ENCODE peak calls at places on chromosomes 12 and 14, in seven cellular contexts. One of them, this sample, is unnamed.

GRCh38 chr12:33472299-33472698 is 32.7 kb upstream of the SYT10 start:
- DNase-seq in stimulated activated CD8-positive, alpha-beta memory T cell treated with anti-CD3 and anti-CD28 coated beads, Interleukin-12 subunit alpha, Interleukin-12 subunit beta, amount 100 ng/mL, for 1 hour: no peak
- DNase-seq in HEK293T: no peak
- DNase-seq in AG04450: no peak
- DNase-seq in activated gamma-delta T cell treated with Interleukin-2 at 50 U/mL for 16 hours: no peak
- DNase-seq in stromal cell of bone marrow: no peak
- DNase-seq in stimulated activated CD4-positive, alpha-beta T cell treated with anti-CD3 and anti-CD28 coated beads, Interleukin-15, amount 100 ng/mL, for 24 hours: no peak
- DNase-seq in this sample: no peak

GRCh38 chr12:60176891-60177290 is 581.1 kb downstream of the SLC16A7 start:
- DNase-seq in stimulated activated CD4-positive, alpha-beta T cell treated with anti-CD3 and anti-CD28 coated beads, Interleukin-15, amount 100 ng/mL, for 24 hours: no peak
- DNase-seq in AG04450: no peak
- DNase-seq in HEK293T: no peak
- DNase-seq in stromal cell of bone marrow: no peak
- DNase-seq in stimulated activated CD8-positive, alpha-beta memory T cell treated with anti-CD3 and anti-CD28 coated beads, Interleukin-12 subunit alpha, Interleukin-12 subunit beta, amount 100 ng/mL, for 1 hour: no peak
- DNase-seq in activated gamma-delta T cell treated with Interleukin-2 at 50 U/mL for 16 hours: no peak
- DNase-seq in this sample: no peak

GRCh38 chr14:61611880-61612630 is 83.3 kb upstream of the HIF1A start:
- DNase-seq in stimulated activated CD8-positive, alpha-beta memory T cell treated with anti-CD3 and anti-CD28 coated beads, Interleukin-12 subunit alpha, Interleukin-12 subunit beta, amount 100 ng/mL, for 1 hour: no peak
- DNase-seq in stimulated activated CD4-positive, alpha-beta T cell treated with anti-CD3 and anti-CD28 coated beads, Interleukin-15, amount 100 ng/mL, for 24 hours: no peak
- DNase-seq in HEK293T: no peak
- DNase-seq in AG04450: no peak
- DNase-seq in activated gamma-delta T cell treated with Interleukin-2 at 50 U/mL for 16 hours: no peak
- DNase-seq in stromal cell of bone marrow: no peak
- DNase-seq in this sample: peak

GRCh38 chr14:20617138-20618003 is 24.1 kb downstream of the OR6S1 start:
- DNase-seq in stimulated activated CD4-positive, alpha-beta T cell treated with anti-CD3 and anti-CD28 coated beads, Interleukin-15, amount 100 ng/mL, for 24 hours: no peak
- DNase-seq in stromal cell of bone marrow: no peak
- DNase-seq in stimulated activated CD8-positive, alpha-beta memory T cell treated with anti-CD3 and anti-CD28 coated beads, Interleukin-12 subunit alpha, Interleukin-12 subunit beta, amount 100 ng/mL, for 1 hour: no peak
- DNase-seq in AG04450: no peak
- DNase-seq in activated gamma-delta T cell treated with Interleukin-2 at 50 U/mL for 16 hours: no peak
- DNase-seq in HEK293T: no peak
- DNase-seq in this sample: no peak

GRCh38 chr14:75886661-75887348 is 95.0 kb downstream of the TGFB3 start:
- DNase-seq in stimulated activated CD4-positive, alpha-beta T cell treated with anti-CD3 and anti-CD28 coated beads, Interleukin-15, amount 100 ng/mL, for 24 hours: no peak
- DNase-seq in stromal cell of bone marrow: no peak
- DNase-seq in stimulated activated CD8-positive, alpha-beta memory T cell treated with anti-CD3 and anti-CD28 coated beads, Interleukin-12 subunit alpha, Interleukin-12 subunit beta, amount 100 ng/mL, for 1 hour: no peak
- DNase-seq in activated gamma-delta T cell treated with Interleukin-2 at 50 U/mL for 16 hours: no peak
- DNase-seq in HEK293T: no peak
- DNase-seq in AG04450: no peak
- DNase-seq in this sample: peak

GRCh38 chr12:19507823-19508222 is 68.5 kb downstream of the AEBP2 start:
- DNase-seq in stimulated activated CD8-positive, alpha-beta memory T cell treated with anti-CD3 and anti-CD28 coated beads, Interleukin-12 subunit alpha, Interleukin-12 subunit beta, amount 100 ng/mL, for 1 hour: no peak
- DNase-seq in AG04450: no peak
- DNase-seq in HEK293T: no peak
- DNase-seq in activated gamma-delta T cell treated with Interleukin-2 at 50 U/mL for 16 hours: no peak
- DNase-seq in stromal cell of bone marrow: no peak
- DNase-seq in stimulated activated CD4-positive, alpha-beta T cell treated with anti-CD3 and anti-CD28 coated beads, Interleukin-15, amount 100 ng/mL, for 24 hours: no peak
- DNase-seq in this sample: no peak

GRCh38 chr14:77663289-77663688 is 44.5 kb downstream of the ALKBH1 start:
- DNase-seq in activated gamma-delta T cell treated with Interleukin-2 at 50 U/mL for 16 hours: no peak
- DNase-seq in stimulated activated CD8-positive, alpha-beta memory T cell treated with anti-CD3 and anti-CD28 coated beads, Interleukin-12 subunit alpha, Interleukin-12 subunit beta, amount 100 ng/mL, for 1 hour: no peak
- DNase-seq in stromal cell of bone marrow: no peak
- DNase-seq in AG04450: no peak
- DNase-seq in HEK293T: no peak
- DNase-seq in stimulated activated CD4-positive, alpha-beta T cell treated with anti-CD3 and anti-CD28 coated beads, Interleukin-15, amount 100 ng/mL, for 24 hours: no peak
- DNase-seq in this sample: peak

GRCh38 chr12:105835505-105835904 is 303.2 kb downstream of the NUAK1 start:
- DNase-seq in activated gamma-delta T cell treated with Interleukin-2 at 50 U/mL for 16 hours: no peak
- DNase-seq in stromal cell of bone marrow: no peak
- DNase-seq in AG04450: no peak
- DNase-seq in HEK293T: no peak
- DNase-seq in stimulated activated CD8-positive, alpha-beta memory T cell treated with anti-CD3 and anti-CD28 coated beads, Interleukin-12 subunit alpha, Interleukin-12 subunit beta, amount 100 ng/mL, for 1 hour: no peak
- DNase-seq in stimulated activated CD4-positive, alpha-beta T cell treated with anti-CD3 and anti-CD28 coated beads, Interleukin-15, amount 100 ng/mL, for 24 hours: no peak
- DNase-seq in this sample: no peak

GRCh38 chr12:75964150-75964549 is 67.4 kb downstream of the PHLDA1 start:
- DNase-seq in stimulated activated CD8-positive, alpha-beta memory T cell treated with anti-CD3 and anti-CD28 coated beads, Interleukin-12 subunit alpha, Interleukin-12 subunit beta, amount 100 ng/mL, for 1 hour: no peak
- DNase-seq in activated gamma-delta T cell treated with Interleukin-2 at 50 U/mL for 16 hours: no peak
- DNase-seq in AG04450: no peak
- DNase-seq in stromal cell of bone marrow: no peak
- DNase-seq in HEK293T: no peak
- DNase-seq in stimulated activated CD4-positive, alpha-beta T cell treated with anti-CD3 and anti-CD28 coated beads, Interleukin-15, amount 100 ng/mL, for 24 hours: no peak
- DNase-seq in this sample: no peak

GRCh38 chr12:108612788-108613282 is 15.0 kb upstream of the TMEM119 start:
- DNase-seq in AG04450: no peak
- DNase-seq in stimulated activated CD4-positive, alpha-beta T cell treated with anti-CD3 and anti-CD28 coated beads, Interleukin-15, amount 100 ng/mL, for 24 hours: no peak
- DNase-seq in HEK293T: no peak
- DNase-seq in activated gamma-delta T cell treated with Interleukin-2 at 50 U/mL for 16 hours: no peak
- DNase-seq in stromal cell of bone marrow: no peak
- DNase-seq in stimulated activated CD8-positive, alpha-beta memory T cell treated with anti-CD3 and anti-CD28 coated beads, Interleukin-12 subunit alpha, Interleukin-12 subunit beta, amount 100 ng/mL, for 1 hour: no peak
- DNase-seq in this sample: no peak

GRCh38 chr12:27624586-27624985 is 71.7 kb upstream of the REP15 start:
- DNase-seq in stimulated activated CD4-positive, alpha-beta T cell treated with anti-CD3 and anti-CD28 coated beads, Interleukin-15, amount 100 ng/mL, for 24 hours: no peak
- DNase-seq in stromal cell of bone marrow: no peak
- DNase-seq in AG04450: no peak
- DNase-seq in activated gamma-delta T cell treated with Interleukin-2 at 50 U/mL for 16 hours: no peak
- DNase-seq in stimulated activated CD8-positive, alpha-beta memory T cell treated with anti-CD3 and anti-CD28 coated beads, Interleukin-12 subunit alpha, Interleukin-12 subunit beta, amount 100 ng/mL, for 1 hour: no peak
- DNase-seq in HEK293T: no peak
- DNase-seq in this sample: no peak

GRCh38 chr12:22981711-22982110 is 356.7 kb downstream of the ETNK1 start:
- DNase-seq in AG04450: no peak
- DNase-seq in stromal cell of bone marrow: peak
- DNase-seq in activated gamma-delta T cell treated with Interleukin-2 at 50 U/mL for 16 hours: no peak
- DNase-seq in stimulated activated CD8-positive, alpha-beta memory T cell treated with anti-CD3 and anti-CD28 coated beads, Interleukin-12 subunit alpha, Interleukin-12 subunit beta, amount 100 ng/mL, for 1 hour: no peak
- DNase-seq in stimulated activated CD4-positive, alpha-beta T cell treated with anti-CD3 and anti-CD28 coated beads, Interleukin-15, amount 100 ng/mL, for 24 hours: no peak
- DNase-seq in HEK293T: no peak
- DNase-seq in this sample: peak

GRCh38 chr14:102316048-102316745 is 3.3 kb upstream of the ZNF839 start:
- DNase-seq in stromal cell of bone marrow: peak
- DNase-seq in stimulated activated CD8-positive, alpha-beta memory T cell treated with anti-CD3 and anti-CD28 coated beads, Interleukin-12 subunit alpha, Interleukin-12 subunit beta, amount 100 ng/mL, for 1 hour: no peak
- DNase-seq in activated gamma-delta T cell treated with Interleukin-2 at 50 U/mL for 16 hours: no peak
- DNase-seq in stimulated activated CD4-positive, alpha-beta T cell treated with anti-CD3 and anti-CD28 coated beads, Interleukin-15, amount 100 ng/mL, for 24 hours: peak
- DNase-seq in AG04450: no peak
- DNase-seq in HEK293T: no peak
- DNase-seq in this sample: peak

GRCh38 chr12:66269757-66270383 is 32.4 kb upstream of the HELB start:
- DNase-seq in stimulated activated CD4-positive, alpha-beta T cell treated with anti-CD3 and anti-CD28 coated beads, Interleukin-15, amount 100 ng/mL, for 24 hours: peak
- DNase-seq in activated gamma-delta T cell treated with Interleukin-2 at 50 U/mL for 16 hours: no peak
- DNase-seq in HEK293T: peak
- DNase-seq in stromal cell of bone marrow: peak
- DNase-seq in AG04450: peak
- DNase-seq in stimulated activated CD8-positive, alpha-beta memory T cell treated with anti-CD3 and anti-CD28 coated beads, Interleukin-12 subunit alpha, Interleukin-12 subunit beta, amount 100 ng/mL, for 1 hour: no peak
- DNase-seq in this sample: peak

GRCh38 chr12:31585895-31586294 is 5.0 kb downstream of the DENND5B start:
- DNase-seq in stimulated activated CD4-positive, alpha-beta T cell treated with anti-CD3 and anti-CD28 coated beads, Interleukin-15, amount 100 ng/mL, for 24 hours: no peak
- DNase-seq in HEK293T: no peak
- DNase-seq in stimulated activated CD8-positive, alpha-beta memory T cell treated with anti-CD3 and anti-CD28 coated beads, Interleukin-12 subunit alpha, Interleukin-12 subunit beta, amount 100 ng/mL, for 1 hour: no peak
- DNase-seq in stromal cell of bone marrow: no peak
- DNase-seq in AG04450: no peak
- DNase-seq in activated gamma-delta T cell treated with Interleukin-2 at 50 U/mL for 16 hours: no peak
- DNase-seq in this sample: no peak

GRCh38 chr12:57762463-57762862 is 4.4 kb downstream of the CYP27B1 start:
- DNase-seq in stimulated activated CD4-positive, alpha-beta T cell treated with anti-CD3 and anti-CD28 coated beads, Interleukin-15, amount 100 ng/mL, for 24 hours: no peak
- DNase-seq in stromal cell of bone marrow: no peak
- DNase-seq in stimulated activated CD8-positive, alpha-beta memory T cell treated with anti-CD3 and anti-CD28 coated beads, Interleukin-12 subunit alpha, Interleukin-12 subunit beta, amount 100 ng/mL, for 1 hour: no peak
- DNase-seq in activated gamma-delta T cell treated with Interleukin-2 at 50 U/mL for 16 hours: no peak
- DNase-seq in HEK293T: no peak
- DNase-seq in AG04450: no peak
- DNase-seq in this sample: no peak

GRCh38 chr14:63867926-63868921 is 15.4 kb downstream of the SYNE2 start:
- DNase-seq in AG04450: no peak
- DNase-seq in stromal cell of bone marrow: no peak
- DNase-seq in stimulated activated CD4-positive, alpha-beta T cell treated with anti-CD3 and anti-CD28 coated beads, Interleukin-15, amount 100 ng/mL, for 24 hours: no peak
- DNase-seq in stimulated activated CD8-positive, alpha-beta memory T cell treated with anti-CD3 and anti-CD28 coated beads, Interleukin-12 subunit alpha, Interleukin-12 subunit beta, amount 100 ng/mL, for 1 hour: no peak
- DNase-seq in HEK293T: no peak
- DNase-seq in activated gamma-delta T cell treated with Interleukin-2 at 50 U/mL for 16 hours: no peak
- DNase-seq in this sample: no peak

GRCh38 chr12:64680235-64680634 is 69.9 kb downstream of the RASSF3 start:
- DNase-seq in stimulated activated CD8-positive, alpha-beta memory T cell treated with anti-CD3 and anti-CD28 coated beads, Interleukin-12 subunit alpha, Interleukin-12 subunit beta, amount 100 ng/mL, for 1 hour: no peak
- DNase-seq in HEK293T: no peak
- DNase-seq in stromal cell of bone marrow: no peak
- DNase-seq in activated gamma-delta T cell treated with Interleukin-2 at 50 U/mL for 16 hours: no peak
- DNase-seq in stimulated activated CD4-positive, alpha-beta T cell treated with anti-CD3 and anti-CD28 coated beads, Interleukin-15, amount 100 ng/mL, for 24 hours: no peak
- DNase-seq in AG04450: no peak
- DNase-seq in this sample: no peak

GRCh38 chr12:40473979-40474378 is 218.3 kb upstream of the CNTN1 start:
- DNase-seq in activated gamma-delta T cell treated with Interleukin-2 at 50 U/mL for 16 hours: no peak
- DNase-seq in AG04450: no peak
- DNase-seq in stimulated activated CD4-positive, alpha-beta T cell treated with anti-CD3 and anti-CD28 coated beads, Interleukin-15, amount 100 ng/mL, for 24 hours: no peak
- DNase-seq in stimulated activated CD8-positive, alpha-beta memory T cell treated with anti-CD3 and anti-CD28 coated beads, Interleukin-12 subunit alpha, Interleukin-12 subunit beta, amount 100 ng/mL, for 1 hour: no peak
- DNase-seq in HEK293T: no peak
- DNase-seq in stromal cell of bone marrow: no peak
- DNase-seq in this sample: no peak

GRCh38 chr14:44785096-44785495 is 176.7 kb downstream of the KLHL28 start:
- DNase-seq in stimulated activated CD8-positive, alpha-beta memory T cell treated with anti-CD3 and anti-CD28 coated beads, Interleukin-12 subunit alpha, Interleukin-12 subunit beta, amount 100 ng/mL, for 1 hour: no peak
- DNase-seq in AG04450: no peak
- DNase-seq in stimulated activated CD4-positive, alpha-beta T cell treated with anti-CD3 and anti-CD28 coated beads, Interleukin-15, amount 100 ng/mL, for 24 hours: no peak
- DNase-seq in HEK293T: no peak
- DNase-seq in activated gamma-delta T cell treated with Interleukin-2 at 50 U/mL for 16 hours: no peak
- DNase-seq in stromal cell of bone marrow: no peak
- DNase-seq in this sample: no peak

GRCh38 chr12:112906712-112907414 is at the start of gene OAS1:
- DNase-seq in stimulated activated CD8-positive, alpha-beta memory T cell treated with anti-CD3 and anti-CD28 coated beads, Interleukin-12 subunit alpha, Interleukin-12 subunit beta, amount 100 ng/mL, for 1 hour: peak
- DNase-seq in HEK293T: no peak
- DNase-seq in activated gamma-delta T cell treated with Interleukin-2 at 50 U/mL for 16 hours: peak
- DNase-seq in AG04450: no peak
- DNase-seq in stimulated activated CD4-positive, alpha-beta T cell treated with anti-CD3 and anti-CD28 coated beads, Interleukin-15, amount 100 ng/mL, for 24 hours: peak
- DNase-seq in stromal cell of bone marrow: peak
- DNase-seq in this sample: peak

GRCh38 chr14:52443506-52443905 is 108.8 kb downstream of the TXNDC16 start:
- DNase-seq in stimulated activated CD8-positive, alpha-beta memory T cell treated with anti-CD3 and anti-CD28 coated beads, Interleukin-12 subunit alpha, Interleukin-12 subunit beta, amount 100 ng/mL, for 1 hour: no peak
- DNase-seq in AG04450: no peak
- DNase-seq in activated gamma-delta T cell treated with Interleukin-2 at 50 U/mL for 16 hours: no peak
- DNase-seq in stimulated activated CD4-positive, alpha-beta T cell treated with anti-CD3 and anti-CD28 coated beads, Interleukin-15, amount 100 ng/mL, for 24 hours: no peak
- DNase-seq in stromal cell of bone marrow: peak
- DNase-seq in HEK293T: no peak
- DNase-seq in this sample: peak

GRCh38 chr12:54751493-54751892 is 102.8 kb upstream of the MUCL1 start:
- DNase-seq in HEK293T: no peak
- DNase-seq in AG04450: no peak
- DNase-seq in stimulated activated CD4-positive, alpha-beta T cell treated with anti-CD3 and anti-CD28 coated beads, Interleukin-15, amount 100 ng/mL, for 24 hours: no peak
- DNase-seq in stromal cell of bone marrow: no peak
- DNase-seq in activated gamma-delta T cell treated with Interleukin-2 at 50 U/mL for 16 hours: no peak
- DNase-seq in stimulated activated CD8-positive, alpha-beta memory T cell treated with anti-CD3 and anti-CD28 coated beads, Interleukin-12 subunit alpha, Interleukin-12 subunit beta, amount 100 ng/mL, for 1 hour: no peak
- DNase-seq in this sample: no peak

GRCh38 chr12:8697120-8697475 is 693 bp upstream of the RIMKLB start:
- DNase-seq in activated gamma-delta T cell treated with Interleukin-2 at 50 U/mL for 16 hours: no peak
- DNase-seq in stromal cell of bone marrow: peak
- DNase-seq in AG04450: no peak
- DNase-seq in stimulated activated CD8-positive, alpha-beta memory T cell treated with anti-CD3 and anti-CD28 coated beads, Interleukin-12 subunit alpha, Interleukin-12 subunit beta, amount 100 ng/mL, for 1 hour: no peak
- DNase-seq in HEK293T: no peak
- DNase-seq in stimulated activated CD4-positive, alpha-beta T cell treated with anti-CD3 and anti-CD28 coated beads, Interleukin-15, amount 100 ng/mL, for 24 hours: no peak
- DNase-seq in this sample: peak